ENCODE peak calls at places on chromosomes 13 and 19, in six cellular contexts. G is heart left ventricle, N is colonic mucosa, F is thoracic aorta, C is PC-3, Y is transverse colon. K is an unnamed sample. For H3K4me1, the result is how much of the 10 kb centered on the place peaks cover.

GRCh38 chr13:95239293-95239692 is 62.0 kb downstream of the ABCC4 start:
- DNase-seq in F (no peak), N (no peak), C (no peak), Y (no peak), G (no peak), K (no peak)

GRCh38 chr19:3722443-3723109 is 14.4 kb downstream of the TJP3 start:
- DNase-seq in N (peak), C (peak), Y (peak), G (no peak), F (no peak), K (no peak)

GRCh38 chr13:71079638-71080037 is 787.4 kb downstream of the DACH1 start:
- DNase-seq in C (no peak), N (no peak), F (no peak), G (no peak), Y (no peak), K (no peak)

GRCh38 chr19:34851277-34851804 is 75.4 kb upstream of the ZNF30 start:
- DNase-seq in Y (no peak), N (no peak), G (no peak), C (peak), F (no peak), K (no peak)

GRCh38 chr19:22601906-22602630 is 32.1 kb upstream of the ZNF492 start:
- DNase-seq in N (no peak), F (no peak), C (no peak), Y (no peak), G (no peak), K (no peak)

GRCh38 chr13:114151565-114152284 is 19.3 kb upstream of the RASA3 start:
- DNase-seq in N (peak), C (peak), Y (peak), F (no peak), G (peak), K (no peak)

GRCh38 chr13:109592776-109593175 is 193.6 kb downstream of the IRS2 start:
- DNase-seq in N (no peak), G (no peak), Y (no peak), C (no peak), F (no peak), K (no peak)

GRCh38 chr13:99218969-99219368 is 18.3 kb downstream of the UBAC2 start:
- DNase-seq in F (no peak), N (no peak), Y (peak), C (no peak), G (no peak), K (no peak)

GRCh38 chr13:95533545-95534135 is 18.9 kb upstream of the CLDN10 start:
- DNase-seq in G (no peak), Y (peak), N (peak), F (no peak), C (no peak), K (no peak)

GRCh38 chr13:110471833-110472162 is 89.7 kb downstream of the RAB20 start:
- DNase-seq in G (peak), N (peak), F (no peak), C (no peak), Y (peak), K (no peak)

GRCh38 chr13:59464926-59465325 is 698.8 kb downstream of the DIAPH3 start:
- DNase-seq in N (no peak), C (peak), G (no peak), F (no peak), Y (no peak), K (no peak)

GRCh38 chr19:10277795-10278583 is 7.1 kb downstream of the ICAM1 start:
- DNase-seq in N (no peak), G (no peak), C (no peak), F (no peak), Y (no peak), K (no peak)

GRCh38 chr19:44356383-44357111 is at the start of gene ZNF112:
- DNase-seq in C (peak), F (peak), G (peak), N (peak), Y (peak), K (peak)

GRCh38 chr13:29175245-29175873 is 355.2 kb downstream of the MTUS2 start:
- DNase-seq in G (no peak), F (no peak), Y (no peak), C (no peak), N (no peak), K (no peak)

GRCh38 chr13:36712785-36713184 is 39.0 kb downstream of the SERTM1 start:
- DNase-seq in Y (no peak), N (no peak), G (no peak), F (no peak), C (peak), K (peak)

GRCh38 chr19:9862897-9863296 is 27.8 kb downstream of the PIN1 start:
- DNase-seq in G (no peak), Y (no peak), C (no peak), F (no peak), N (no peak), K (no peak)

GRCh38 chr19:1407662-1408299 is 395 bp downstream of the DAZAP1 start:
- DNase-seq in G (no peak), Y (peak), C (no peak), N (peak), F (no peak), K (peak)

GRCh38 chr19:19900124-19900523 is 622 bp upstream of the ZNF93 start:
- DNase-seq in G (no peak), F (no peak), Y (no peak), C (no peak), N (no peak), K (no peak)

GRCh38 chr19:11737964-11738745 is 591 bp downstream of the ZNF823 start:
- DNase-seq in Y (peak), G (peak), C (peak), F (peak), N (peak), K (peak)

GRCh38 chr19:584240-585001 is 5.3 kb upstream of the HCN2 start:
- DNase-seq in Y (peak), F (no peak), C (peak), G (no peak), N (no peak), K (peak)

GRCh38 chr19:35901854-35902661 is at the start of gene HCST:
- DNase-seq in F (no peak), Y (peak), G (no peak), C (peak), N (no peak), K (no peak)

GRCh38 chr19:11984986-11985385 is 20.1 kb downstream of the ZNF763 start:
- DNase-seq in N (no peak), C (no peak), Y (no peak), G (no peak), F (no peak), K (no peak)

GRCh38 chr13:45436332-45436731 is 18.2 kb upstream of the SLC25A30 start:
- DNase-seq in N (no peak), C (no peak), F (no peak), Y (no peak), G (no peak), K (no peak)

GRCh38 chr19:38253788-38254187 is 2.4 kb downstream of the PPP1R14A start:
- DNase-seq in C (no peak), F (no peak), N (no peak), Y (no peak), G (no peak), K (peak)

GRCh38 chr19:4811328-4812131 is 20.0 kb downstream of the TICAM1 start:
- DNase-seq in C (peak), Y (peak), N (peak), G (peak), F (peak), K (peak)

GRCh38 chr19:55492362-55492944 is 4.2 kb downstream of the SSC5D start:
- DNase-seq in Y (no peak), F (no peak), C (no peak), G (peak), N (no peak), K (no peak)

GRCh38 chr19:55493650-55494171 is 5.5 kb downstream of the SSC5D start:
- DNase-seq in F (no peak), G (no peak), C (no peak), N (no peak), Y (no peak), K (no peak)

GRCh38 chr19:55494172-55494761 is 6.0 kb downstream of the SSC5D start:
- DNase-seq in C (no peak), N (no peak), F (no peak), Y (no peak), G (peak), K (peak)

GRCh38 chr19:55491546-55492360 is 3.5 kb downstream of the SSC5D start:
- DNase-seq in G (peak), F (no peak), C (no peak), N (no peak), Y (no peak), K (peak)

GRCh38 chr19:55493052-55493649 is 4.9 kb downstream of the SSC5D start:
- DNase-seq in G (peak), F (no peak), C (no peak), Y (no peak), N (no peak), K (peak)
- H3K27ac ChIP-seq in G (peak), F (no peak), C (no peak), Y (peak), N (no peak), K (peak)

GRCh38 chr19:45455707-45456499 is 11.9 kb upstream of the FOSB start:
- DNase-seq in N (peak), Y (peak), F (peak), G (peak), C (peak), K (peak)

GRCh38 chr19:45451850-45452387 is 15.9 kb upstream of the FOSB start:
- DNase-seq in N (no peak), F (no peak), Y (no peak), G (no peak), C (no peak), K (no peak)

GRCh38 chr19:45460807-45461347 is 6.9 kb upstream of the FOSB start:
- DNase-seq in N (no peak), F (no peak), Y (no peak), G (no peak), C (no peak), K (no peak)

GRCh38 chr19:45457776-45458175 is 10.0 kb upstream of the FOSB start:
- DNase-seq in C (no peak), N (peak), F (no peak), G (no peak), Y (no peak), K (no peak)

GRCh38 chr19:45456500-45456815 is 11.3 kb upstream of the FOSB start:
- DNase-seq in N (no peak), F (no peak), C (no peak), G (no peak), Y (no peak), K (no peak)
- H3K4me1 ChIP-seq in N (under half), F (under half), C (under half), G (under half), Y (under half), K (under half)

GRCh38 chr13:42654760-42655159 is 80.8 kb downstream of the TNFSF11 start:
- DNase-seq in Y (no peak), G (no peak), N (no peak), F (no peak), C (no peak), K (no peak)

GRCh38 chr13:42658019-42658418 is 84.1 kb downstream of the TNFSF11 start:
- DNase-seq in C (no peak), F (no peak), N (no peak), Y (no peak), G (no peak), K (no peak)

GRCh38 chr13:42656136-42656535 is 82.2 kb downstream of the TNFSF11 start:
- DNase-seq in G (no peak), Y (no peak), C (no peak), F (no peak), N (no peak), K (no peak)

DNA sequence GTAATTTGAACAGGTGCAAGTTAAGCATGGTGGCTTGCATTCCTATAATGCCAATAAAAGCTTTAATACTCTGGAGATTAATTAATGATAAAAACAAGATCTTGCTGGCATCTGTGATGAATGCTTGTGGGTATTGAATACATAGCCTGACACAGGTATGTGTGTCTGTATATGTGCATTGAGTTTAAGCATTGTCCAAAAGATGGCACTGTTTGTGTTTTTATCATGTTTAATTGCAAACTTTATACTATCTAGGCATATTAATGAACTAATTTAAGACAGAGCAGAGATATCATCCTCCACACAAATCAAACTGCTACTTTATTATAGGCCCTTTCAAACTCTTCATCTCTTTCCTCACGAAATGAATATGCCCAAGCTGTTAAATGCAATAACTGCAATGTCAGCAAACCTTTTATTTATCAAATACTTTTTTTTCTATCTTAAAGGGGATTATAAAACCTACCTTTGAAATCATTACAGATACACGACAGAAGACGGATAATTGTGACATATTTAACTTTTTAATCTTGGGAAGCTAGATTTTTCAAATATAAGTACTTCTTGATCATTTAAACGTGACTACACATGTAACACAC is 86.5 kb downstream of the TNFSF11 start:
- DNase-seq in N (no peak), C (peak), F (no peak), Y (no peak), G (no peak), K (no peak)
- TF ChIP-seq CTCF in N (no peak), C (peak), F (no peak), Y (no peak), G (peak), K (no peak)

GRCh38 chr19:46330319-46330918 is 16.5 kb upstream of the PPP5C start:
- DNase-seq in G (no peak), N (no peak), C (no peak), Y (no peak), F (no peak), K (no peak)

GRCh38 chr19:46324277-46324676 is 22.6 kb upstream of the PPP5C start:
- DNase-seq in N (no peak), F (no peak), G (no peak), Y (no peak), C (no peak), K (no peak)

GRCh38 chr19:46326608-46327007 is 20.3 kb upstream of the PPP5C start:
- DNase-seq in N (no peak), F (no peak), G (no peak), C (no peak), Y (no peak), K (no peak)

GRCh38 chr19:46328079-46328478 is 18.8 kb upstream of the PPP5C start:
- DNase-seq in N (no peak), G (no peak), C (no peak), Y (no peak), F (no peak), K (no peak)
- H3K27ac ChIP-seq in N (no peak), G (no peak), C (no peak), Y (no peak), F (no peak), K (no peak)